ENCODE peak calls at places on chromosomes 13 and 19, in eight cellular contexts. B is heart right ventricle; A is cardiac muscle cell; K is fibroblast of the aortic adventitia; V is tibial nerve; C is mucosa of descending colon; E is effector memory CD4-positive, alpha-beta T cell; Y is cardiac fibroblast. I is an unnamed sample.

GRCh38 chr13:36819811-36820140 is 754 bp downstream of the RFXAP start:
- DNase-seq in B (no peak), A (peak), K (peak), V (no peak), C (no peak), E (peak), Y (peak), I (no peak)

GRCh38 chr19:53981408-53981998 is 9.9 kb upstream of the CACNG6 start:
- DNase-seq in B (no peak), A (no peak), K (no peak), V (no peak), C (no peak), E (no peak), Y (no peak), I (no peak)

GRCh38 chr13:109436841-109437240 is 349.5 kb downstream of the IRS2 start:
- DNase-seq in B (no peak), A (no peak), K (no peak), V (no peak), C (no peak), E (no peak), Y (peak), I (no peak)

GRCh38 chr13:24033527-24034302 is 126.8 kb upstream of the SPATA13 start:
- DNase-seq in B (no peak), A (peak), K (peak), V (no peak), C (no peak), E (no peak), Y (peak), I (no peak)

GRCh38 chr13:93080587-93080986 is 146.0 kb upstream of the GPC6 start:
- DNase-seq in B (no peak), A (peak), K (peak), V (no peak), C (no peak), E (no peak), Y (peak), I (no peak)

GRCh38 chr19:30908262-30908771 is 440.9 kb downstream of the TSHZ3 start:
- DNase-seq in B (no peak), A (no peak), K (no peak), V (no peak), C (no peak), E (no peak), Y (no peak), I (no peak)

GRCh38 chr13:19838726-19839342 is 24.6 kb downstream of the ZMYM5 start:
- DNase-seq in B (no peak), A (peak), K (peak), V (no peak), C (no peak), E (no peak), Y (peak), I (no peak)

GRCh38 chr19:35350591-35350990 is 2.9 kb downstream of the FFAR1 start:
- DNase-seq in B (no peak), A (no peak), K (no peak), V (no peak), C (peak), E (no peak), Y (no peak), I (no peak)

DNA sequence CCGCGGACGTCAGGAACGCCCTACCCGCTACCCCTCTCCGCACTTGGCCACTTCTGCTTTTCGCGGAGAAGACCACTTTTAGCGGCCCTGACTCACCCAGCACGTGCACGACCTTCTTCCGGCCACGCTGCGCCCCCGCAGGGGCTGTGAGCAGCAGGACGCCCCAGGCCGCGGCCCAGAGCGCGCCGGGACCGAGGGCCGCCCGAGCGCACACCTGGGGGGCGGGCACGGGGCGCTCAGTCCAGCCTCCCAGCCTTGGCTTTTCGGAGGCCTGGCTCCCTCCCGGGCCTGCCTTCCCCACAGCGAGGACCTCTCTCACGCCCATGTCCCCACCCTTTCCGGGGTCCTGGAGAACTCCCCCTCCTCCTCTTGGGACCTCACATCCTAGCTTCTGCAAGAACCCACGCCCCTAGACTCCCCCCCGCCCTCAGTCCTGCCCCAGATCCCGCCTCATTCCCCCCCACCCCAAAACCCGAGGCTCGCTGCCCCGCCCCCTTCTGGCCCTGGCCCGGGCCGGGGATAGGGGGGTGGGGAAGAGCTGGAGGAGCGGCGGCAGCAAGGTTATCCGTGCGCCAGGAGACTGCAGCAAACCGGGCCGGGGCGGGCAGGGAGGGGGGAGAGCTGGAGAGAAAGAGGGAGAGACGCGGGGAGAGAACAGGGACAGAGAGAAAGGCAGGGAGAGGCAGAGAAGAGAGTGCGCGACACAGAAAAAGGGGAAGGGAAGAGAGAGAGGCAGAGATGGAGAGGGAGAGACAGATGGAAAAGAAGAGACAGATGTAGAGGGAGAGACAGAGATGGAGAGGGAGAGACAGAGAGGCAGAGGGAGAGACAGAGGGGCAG is 11.5 kb downstream of the TM6SF2 start:
- DNase-seq in B (no peak), A (no peak), K (no peak), V (no peak), C (no peak), E (no peak), Y (no peak), I (no peak)
- H3K4me3 ChIP-seq in B (no peak), A (peak), K (no peak), V (no peak), C (no peak), E (no peak), Y (no peak), I (peak)

GRCh38 chr13:44128522-44128921 is 245.1 kb upstream of the SERP2 start:
- DNase-seq in B (peak), A (peak), K (peak), V (no peak), C (no peak), E (no peak), Y (peak), I (no peak)
- H3K4me3 ChIP-seq in B (no peak), A (no peak), K (no peak), V (no peak), C (no peak), E (no peak), Y (no peak), I (no peak)

DNA sequence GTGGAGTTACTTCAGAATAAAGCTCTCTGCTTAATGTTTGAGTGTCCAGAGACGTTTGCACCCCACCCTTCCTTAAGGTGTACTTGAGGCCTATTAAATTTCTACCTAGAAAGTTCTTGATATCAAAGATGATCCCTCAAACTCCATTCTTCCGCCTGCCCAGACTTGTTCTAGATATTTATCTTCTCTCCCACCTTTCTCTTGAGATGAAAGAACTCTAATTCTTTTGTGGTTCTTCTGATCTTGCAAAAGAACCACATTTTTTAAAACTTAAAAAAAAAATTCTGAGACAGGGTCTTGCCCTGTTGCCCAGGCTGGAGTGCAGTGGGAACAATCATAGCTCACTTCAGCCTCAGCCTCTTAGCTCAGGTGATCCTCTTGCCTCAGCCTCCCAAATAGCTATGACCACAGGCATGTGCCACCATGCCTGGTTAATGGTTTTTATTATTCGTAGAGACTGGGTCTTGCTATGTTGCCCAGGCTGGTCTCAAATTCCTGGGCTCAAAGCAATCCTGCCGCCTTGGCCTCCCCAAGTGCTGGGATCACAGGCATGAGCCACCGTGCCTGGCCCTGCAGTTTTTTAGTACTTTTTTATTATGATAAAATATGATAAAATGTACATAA is 94.3 kb downstream of the SIPA1L3 start:
- DNase-seq in B (no peak), A (no peak), K (no peak), V (no peak), C (no peak), E (no peak), Y (no peak), I (no peak)
- H3K4me3 ChIP-seq in B (no peak), A (no peak), K (no peak), V (no peak), C (no peak), E (no peak), Y (no peak), I (no peak)

GRCh38 chr13:27500806-27501534 is 50.6 kb upstream of the MTIF3 start:
- DNase-seq in B (no peak), A (peak), K (peak), V (no peak), C (no peak), E (no peak), Y (peak), I (no peak)
- H3K4me3 ChIP-seq in B (no peak), A (no peak), K (no peak), V (no peak), C (no peak), E (no peak), Y (no peak), I (no peak)

DNA sequence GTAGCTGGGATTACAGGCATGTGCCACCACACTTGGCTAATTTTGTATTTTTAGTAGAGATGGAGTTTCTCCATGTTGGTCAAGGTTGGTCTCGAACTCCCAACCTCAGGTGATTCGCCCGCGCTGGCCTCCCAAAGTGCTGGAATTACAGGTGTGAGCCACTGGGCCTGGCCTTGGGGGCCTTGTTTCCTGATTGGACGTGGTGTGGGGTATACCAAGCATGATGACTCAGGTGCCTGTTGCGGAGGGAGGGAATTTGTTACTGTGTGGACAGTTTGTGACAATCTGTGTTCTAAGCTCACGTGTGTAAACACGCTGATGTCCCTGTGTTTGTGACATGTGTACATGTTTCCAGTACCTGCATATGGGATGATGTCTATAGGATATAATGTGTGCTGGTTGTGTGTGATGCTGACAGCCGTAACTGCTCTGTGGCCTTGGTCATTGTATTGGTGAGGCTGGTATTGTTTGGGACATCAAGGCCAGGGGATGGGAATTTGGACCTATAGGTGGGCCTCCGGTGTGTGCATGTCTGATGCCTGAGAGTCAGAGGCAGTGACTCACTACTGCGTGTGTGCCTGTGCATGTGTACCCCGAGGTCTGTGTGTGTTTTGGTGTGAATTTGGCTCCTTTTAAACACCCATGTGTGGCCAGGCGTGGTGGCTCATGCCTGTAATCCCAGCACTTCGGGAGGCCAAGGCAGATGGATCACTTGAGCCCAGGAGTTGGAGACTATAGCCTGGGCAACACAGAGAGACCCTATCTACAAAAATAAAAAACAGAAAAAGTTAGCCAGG is 1.6 kb upstream of the EGLN2 start:
- DNase-seq in B (no peak), A (no peak), K (no peak), V (no peak), C (no peak), E (no peak), Y (no peak), I (no peak)
- H3K4me3 ChIP-seq in B (no peak), A (no peak), K (no peak), V (no peak), C (no peak), E (no peak), Y (no peak), I (peak)

GRCh38 chr13:95226932-95227718 is 74.1 kb downstream of the ABCC4 start:
- DNase-seq in B (no peak), A (no peak), K (no peak), V (no peak), C (no peak), E (no peak), Y (no peak), I (no peak)
- H3K4me3 ChIP-seq in B (no peak), A (no peak), K (no peak), V (no peak), C (no peak), E (no peak), Y (no peak), I (no peak)

DNA sequence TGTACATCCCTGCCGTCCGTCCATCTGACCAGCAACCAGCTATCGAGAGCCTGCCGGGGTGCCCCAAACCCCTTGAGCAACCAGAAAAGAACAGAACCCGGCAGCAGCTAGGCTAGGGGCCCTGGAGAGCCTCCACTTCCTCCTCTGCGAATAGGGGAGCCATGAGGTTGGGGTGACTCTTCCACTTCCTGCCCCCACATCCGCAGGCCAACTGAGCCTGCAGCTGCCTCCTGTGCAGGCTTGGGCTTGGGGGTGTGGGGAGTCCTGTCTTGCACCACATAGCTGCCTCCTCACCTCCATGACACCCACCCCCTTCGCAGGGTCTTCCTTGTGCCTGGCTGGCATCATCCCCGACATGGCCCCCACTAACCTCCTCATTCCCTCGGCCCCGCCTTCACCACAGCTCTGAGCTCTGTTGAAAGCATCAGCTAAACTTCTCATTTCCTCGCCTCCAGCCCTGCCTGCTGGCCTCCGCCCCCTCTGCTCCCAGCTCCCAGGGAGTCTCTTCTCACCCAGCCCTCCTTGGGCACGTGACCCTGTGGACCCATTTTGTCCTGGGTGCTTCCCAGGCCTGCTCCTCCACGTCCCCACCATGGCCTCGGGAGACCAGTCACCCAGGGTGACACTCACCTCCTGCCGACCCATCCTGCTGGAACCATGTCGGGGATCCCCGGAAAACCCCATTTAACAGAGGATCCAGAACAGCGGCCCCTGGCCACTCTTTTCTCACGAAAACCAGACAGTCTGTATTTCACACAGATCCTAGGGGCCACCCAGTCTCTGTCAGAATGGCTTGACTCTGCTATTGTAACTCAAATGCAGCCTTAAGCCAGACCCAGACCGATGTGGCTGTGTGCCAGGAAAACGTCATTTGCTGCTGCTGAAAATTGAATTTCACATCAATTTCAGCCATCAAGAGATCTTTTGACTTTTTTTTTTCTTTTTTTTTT is 50.4 kb downstream of the MYO9B start:
- DNase-seq in B (peak), A (peak), K (peak), V (no peak), C (peak), E (peak), Y (peak), I (peak)
- H3K4me3 ChIP-seq in B (no peak), A (no peak), K (no peak), V (peak), C (no peak), E (peak), Y (no peak), I (peak)